ENCODE peak calls at places on chromosomes 6 and 20, in five cellular contexts. One of them, this sample, is unnamed.

GRCh38 chr20:32908334-32909292 is 49.9 kb downstream of the EFCAB8 start:
- DNase-seq in prostate gland: no peak
- DNase-seq in testis: no peak
- DNase-seq in right lobe of liver: no peak
- DNase-seq in A549: no peak
- DNase-seq in this sample: no peak

GRCh38 chr20:49712918-49713778 is 530 bp downstream of the B4GALT5 start:
- DNase-seq in prostate gland: peak
- DNase-seq in testis: peak
- DNase-seq in right lobe of liver: peak
- DNase-seq in A549: peak
- DNase-seq in this sample: peak

GRCh38 chr6:36615018-36615761 is 21.0 kb downstream of the SRSF3 start:
- DNase-seq in prostate gland: no peak
- DNase-seq in testis: peak
- DNase-seq in right lobe of liver: peak
- DNase-seq in A549: peak
- DNase-seq in this sample: no peak

GRCh38 chr6:73927421-73927820 is 231.4 kb downstream of the CD109 start:
- DNase-seq in prostate gland: no peak
- DNase-seq in testis: no peak
- DNase-seq in right lobe of liver: no peak
- DNase-seq in A549: no peak
- DNase-seq in this sample: no peak

GRCh38 chr6:46926481-46926880 is 4.7 kb upstream of the ADGRF5 start:
- DNase-seq in prostate gland: no peak
- DNase-seq in testis: no peak
- DNase-seq in right lobe of liver: no peak
- DNase-seq in A549: peak
- DNase-seq in this sample: no peak

GRCh38 chr20:53723621-53724020 is 130.0 kb upstream of the ZNF217 start:
- DNase-seq in prostate gland: no peak
- DNase-seq in testis: no peak
- DNase-seq in right lobe of liver: no peak
- DNase-seq in A549: no peak
- DNase-seq in this sample: no peak

GRCh38 chr6:64415936-64416335 is 780.3 kb downstream of the PHF3 start:
- DNase-seq in prostate gland: no peak
- DNase-seq in testis: no peak
- DNase-seq in right lobe of liver: no peak
- DNase-seq in A549: no peak
- DNase-seq in this sample: no peak

GRCh38 chr20:17226410-17227198 is at the start of gene PCSK2:
- DNase-seq in prostate gland: no peak
- DNase-seq in testis: peak
- DNase-seq in right lobe of liver: peak
- DNase-seq in A549: peak
- DNase-seq in this sample: peak

GRCh38 chr6:113411006-113411405 is 446.1 kb upstream of the MARCKS start:
- DNase-seq in prostate gland: no peak
- DNase-seq in testis: no peak
- DNase-seq in right lobe of liver: no peak
- DNase-seq in A549: no peak
- DNase-seq in this sample: no peak

GRCh38 chr6:13511913-13512717 is 24.7 kb upstream of the GFOD1 start:
- DNase-seq in prostate gland: no peak
- DNase-seq in testis: no peak
- DNase-seq in right lobe of liver: peak
- DNase-seq in A549: no peak
- DNase-seq in this sample: no peak

GRCh38 chr6:136703331-136703846 is 88.9 kb downstream of the MAP3K5 start:
- DNase-seq in prostate gland: no peak
- DNase-seq in testis: no peak
- DNase-seq in right lobe of liver: no peak
- DNase-seq in A549: no peak
- DNase-seq in this sample: peak

GRCh38 chr20:57656821-57657536 is 36.8 kb upstream of the ZBP1 start:
- DNase-seq in prostate gland: peak
- DNase-seq in testis: peak
- DNase-seq in right lobe of liver: no peak
- DNase-seq in A549: no peak
- DNase-seq in this sample: peak

GRCh38 chr6:6940031-6940664 is 167.6 kb upstream of the RREB1 start:
- DNase-seq in prostate gland: no peak
- DNase-seq in testis: peak
- DNase-seq in right lobe of liver: no peak
- DNase-seq in A549: no peak
- DNase-seq in this sample: no peak

GRCh38 chr6:7674291-7674690 is 51.6 kb upstream of the BMP6 start:
- DNase-seq in prostate gland: no peak
- DNase-seq in testis: no peak
- DNase-seq in right lobe of liver: no peak
- DNase-seq in A549: no peak
- DNase-seq in this sample: no peak

GRCh38 chr6:2132416-2132815 is 113.0 kb downstream of the GMDS start:
- DNase-seq in prostate gland: no peak
- DNase-seq in testis: no peak
- DNase-seq in right lobe of liver: no peak
- DNase-seq in A549: no peak
- DNase-seq in this sample: no peak

GRCh38 chr6:158554611-158555361 is 5.1 kb upstream of the TMEM181 start:
- DNase-seq in prostate gland: no peak
- DNase-seq in testis: peak
- DNase-seq in right lobe of liver: no peak
- DNase-seq in A549: no peak
- DNase-seq in this sample: no peak

GRCh38 chr6:10190042-10190441 is 224.8 kb downstream of the TFAP2A start:
- DNase-seq in prostate gland: no peak
- DNase-seq in testis: no peak
- DNase-seq in right lobe of liver: no peak
- DNase-seq in A549: no peak
- DNase-seq in this sample: no peak

GRCh38 chr6:160367798-160368547 is 19.8 kb downstream of the SLC22A3 start:
- DNase-seq in prostate gland: no peak
- DNase-seq in testis: no peak
- DNase-seq in right lobe of liver: no peak
- DNase-seq in A549: no peak
- DNase-seq in this sample: no peak

GRCh38 chr6:111711476-111711875 is 105.8 kb upstream of the TRAF3IP2 start:
- DNase-seq in prostate gland: no peak
- DNase-seq in testis: peak
- DNase-seq in right lobe of liver: no peak
- DNase-seq in A549: no peak
- DNase-seq in this sample: peak

GRCh38 chr6:111712398-111712797 is 106.7 kb upstream of the TRAF3IP2 start:
- DNase-seq in prostate gland: no peak
- DNase-seq in testis: peak
- DNase-seq in right lobe of liver: no peak
- DNase-seq in A549: no peak
- DNase-seq in this sample: peak

GRCh38 chr6:111710911-111711310 is 105.2 kb upstream of the TRAF3IP2 start:
- DNase-seq in prostate gland: no peak
- DNase-seq in testis: peak
- DNase-seq in right lobe of liver: no peak
- DNase-seq in A549: no peak
- DNase-seq in this sample: no peak

GRCh38 chr6:111713196-111713705 is 107.6 kb upstream of the TRAF3IP2 start:
- DNase-seq in prostate gland: no peak
- DNase-seq in testis: no peak
- DNase-seq in right lobe of liver: no peak
- DNase-seq in A549: no peak
- DNase-seq in this sample: no peak

DNA sequence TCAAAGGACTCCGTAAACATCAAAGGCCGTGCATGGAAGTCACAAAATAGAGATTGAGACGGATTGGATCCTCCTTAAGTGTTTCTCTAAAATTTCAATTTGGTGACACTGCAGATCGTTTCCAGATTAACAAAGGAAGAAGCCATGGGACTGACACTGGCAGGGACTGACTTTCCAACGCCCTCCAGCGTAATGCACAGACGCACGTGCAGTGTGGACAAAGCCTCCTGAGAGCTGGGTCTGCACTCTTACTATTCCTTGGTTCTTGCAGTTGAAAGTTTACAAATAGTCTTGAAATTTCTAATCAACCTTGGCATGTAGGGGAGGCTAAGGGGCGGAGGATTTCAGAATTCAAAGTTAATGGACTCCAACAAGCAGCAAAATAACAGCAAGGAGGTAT is 106.3 kb upstream of the TRAF3IP2 start:
- DNase-seq in prostate gland: no peak
- DNase-seq in testis: no peak
- DNase-seq in right lobe of liver: no peak
- DNase-seq in A549: no peak
- DNase-seq in this sample: no peak
- H3K27ac ChIP-seq in prostate gland: no peak
- H3K27ac ChIP-seq in testis: no peak
- H3K27ac ChIP-seq in right lobe of liver: no peak
- H3K27ac ChIP-seq in A549: no peak
- H3K27ac ChIP-seq in this sample: peak

DNA sequence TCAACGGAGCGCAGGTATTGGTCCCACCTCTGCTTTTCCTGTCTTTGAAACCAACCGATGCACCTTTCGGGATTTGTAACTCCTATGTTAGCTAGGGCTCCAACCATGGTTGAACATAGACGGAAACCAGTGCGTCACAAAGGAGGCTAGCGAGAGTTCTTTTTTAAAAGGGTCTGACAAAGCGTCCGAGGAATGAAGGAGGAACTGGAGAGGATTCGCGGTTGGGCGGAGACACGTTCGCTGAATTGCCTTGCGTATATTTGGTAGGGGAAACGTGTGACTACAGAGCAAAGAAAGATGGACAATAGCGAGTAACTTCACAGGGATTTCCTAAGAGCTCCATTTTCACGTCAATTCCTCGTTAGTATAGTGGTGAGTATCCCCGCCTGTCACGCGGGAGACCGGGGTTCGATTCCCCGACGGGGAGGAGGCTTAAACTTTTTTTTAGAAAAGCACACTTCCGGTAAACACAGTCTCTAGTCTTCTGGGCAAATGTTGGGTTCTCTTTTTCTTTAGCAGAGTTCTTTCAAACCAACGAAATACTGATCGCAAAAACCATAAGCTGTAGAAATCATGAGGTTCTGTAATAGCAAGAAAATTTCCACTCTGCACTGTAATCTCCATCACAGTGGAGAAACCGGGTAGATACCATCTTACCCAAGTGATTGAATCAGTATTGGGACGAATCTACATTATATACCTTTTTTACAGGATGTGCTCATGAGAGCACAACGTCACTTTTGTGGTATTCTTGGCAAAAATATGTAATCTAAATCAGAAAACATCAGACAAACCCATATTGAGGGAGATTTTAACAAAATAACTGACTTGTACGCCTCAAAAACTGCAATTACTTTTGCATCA is 6.6 kb upstream of the ZNF184 start:
- DNase-seq in prostate gland: peak
- DNase-seq in testis: peak
- DNase-seq in right lobe of liver: peak
- DNase-seq in A549: peak
- DNase-seq in this sample: peak
- TF ChIP-seq POLR2A in prostate gland: peak
- TF ChIP-seq POLR2A in testis: no peak
- TF ChIP-seq POLR2A in right lobe of liver: peak
- TF ChIP-seq POLR2A in A549: no peak
- TF ChIP-seq POLR2A in this sample: no peak

DNA sequence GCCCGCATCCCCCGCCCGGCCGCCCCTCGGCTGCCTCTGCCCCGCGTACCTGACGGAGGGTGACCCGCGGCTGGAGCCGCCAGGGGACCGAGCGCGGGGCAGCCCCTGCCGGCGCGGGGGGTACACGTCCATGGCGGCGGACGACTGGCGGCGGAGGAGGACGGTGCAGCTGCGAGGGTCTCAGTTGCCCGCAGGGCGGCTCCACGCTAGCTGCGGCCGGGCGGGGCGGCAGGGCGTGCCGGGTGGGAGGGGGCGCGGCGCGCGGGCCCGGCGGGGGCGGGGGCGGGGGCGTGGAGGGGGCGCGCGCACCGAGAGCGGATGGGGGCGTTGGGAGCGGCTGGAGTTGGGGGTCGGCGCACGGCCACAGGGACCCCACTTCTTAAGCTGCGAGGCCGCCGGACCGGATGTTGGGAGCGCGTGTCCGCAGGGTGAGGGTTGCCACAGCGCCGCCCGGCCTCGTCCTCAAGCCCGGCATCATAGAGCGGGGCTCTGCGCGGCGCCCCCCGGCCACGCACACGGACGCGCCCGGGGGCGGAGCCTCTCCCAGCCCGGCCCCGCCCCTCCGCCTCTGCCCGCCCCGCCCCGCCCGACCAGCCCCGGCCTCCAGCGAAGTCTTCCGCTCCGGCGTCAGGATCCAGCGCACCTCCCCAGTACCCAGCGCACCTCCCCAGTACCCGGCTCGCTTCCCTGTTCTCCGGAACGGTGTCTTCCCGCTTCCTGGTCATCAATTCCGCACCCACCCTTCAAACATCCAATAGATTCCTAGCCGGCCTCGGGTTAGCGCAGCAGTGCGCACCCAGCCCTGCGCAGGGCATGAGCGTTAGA is at the start of gene DNAAF9:
- DNase-seq in prostate gland: peak
- DNase-seq in testis: peak
- DNase-seq in right lobe of liver: peak
- DNase-seq in A549: peak
- DNase-seq in this sample: peak
- H3K27ac ChIP-seq in prostate gland: peak
- H3K27ac ChIP-seq in testis: peak
- H3K27ac ChIP-seq in right lobe of liver: peak
- H3K27ac ChIP-seq in A549: peak
- H3K27ac ChIP-seq in this sample: peak

GRCh38 chr6:169254456-169255316 is 1.0 kb upstream of the THBS2 start:
- DNase-seq in prostate gland: no peak
- DNase-seq in testis: no peak
- DNase-seq in right lobe of liver: no peak
- DNase-seq in A549: no peak
- DNase-seq in this sample: no peak

GRCh38 chr6:169253341-169253740 is 305 bp downstream of the THBS2 start:
- DNase-seq in prostate gland: no peak
- DNase-seq in testis: no peak
- DNase-seq in right lobe of liver: no peak
- DNase-seq in A549: no peak
- DNase-seq in this sample: no peak

GRCh38 chr6:169251822-169252804 is 1.5 kb downstream of the THBS2 start:
- DNase-seq in prostate gland: no peak
- DNase-seq in testis: no peak
- DNase-seq in right lobe of liver: no peak
- DNase-seq in A549: no peak
- DNase-seq in this sample: peak

GRCh38 chr6:169252805-169253189 is 849 bp downstream of the THBS2 start:
- DNase-seq in prostate gland: no peak
- DNase-seq in testis: no peak
- DNase-seq in right lobe of liver: no peak
- DNase-seq in A549: no peak
- DNase-seq in this sample: no peak

DNA sequence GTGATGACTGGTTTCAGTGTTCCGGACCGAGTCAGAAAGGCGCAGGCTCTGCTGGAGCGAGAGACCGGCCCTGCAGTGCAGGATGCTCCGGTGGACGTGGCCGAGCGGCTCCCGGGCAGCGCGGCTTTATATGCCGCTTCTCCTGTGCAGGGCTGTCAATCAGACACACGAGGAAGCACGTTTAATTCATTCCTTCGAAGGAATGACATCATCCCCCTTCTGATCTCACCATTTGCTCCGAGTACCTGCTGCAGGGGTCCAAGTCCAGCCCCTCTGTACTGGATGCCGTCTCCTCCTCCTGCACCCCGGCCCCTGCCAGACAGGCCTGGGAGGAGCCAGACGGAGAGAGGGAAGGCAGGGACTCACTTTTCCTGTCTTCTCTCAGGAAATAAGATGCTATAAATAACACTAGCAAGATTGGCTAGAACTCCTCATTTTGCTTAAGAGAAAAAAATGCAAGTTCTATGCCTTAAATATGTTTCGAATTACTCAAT is at the start of gene THBS2:
- DNase-seq in prostate gland: no peak
- DNase-seq in testis: no peak
- DNase-seq in right lobe of liver: no peak
- DNase-seq in A549: no peak
- DNase-seq in this sample: no peak
- TF ChIP-seq POLR2A in prostate gland: no peak
- TF ChIP-seq POLR2A in testis: no peak
- TF ChIP-seq POLR2A in right lobe of liver: peak
- TF ChIP-seq POLR2A in A549: no peak
- TF ChIP-seq POLR2A in this sample: no peak